ENCODE peak calls at places on chromosomes 2 and 18, in four cellular contexts. I is Ammon's horn, J is hepatocyte, W is HuH-7.5. B is an unnamed sample.

GRCh38 chr18:58649966-58650816 is 21.1 kb upstream of the MALT1 start:
- DNase-seq in W (no peak), J (no peak), I (no peak), B (no peak)

GRCh38 chr18:11974741-11975325 is 6.5 kb upstream of the IMPA2 start:
- DNase-seq in I (no peak), W (no peak), J (no peak), B (no peak)

GRCh38 chr2:47127862-47128543 is 27.1 kb downstream of the STPG4 start:
- DNase-seq in J (no peak), I (no peak), W (no peak), B (no peak)

GRCh38 chr2:58834404-58834803 is 593.3 kb upstream of the FANCL start:
- DNase-seq in W (no peak), J (peak; percentile 61), I (no peak), B (no peak)

GRCh38 chr2:99984781-99985525 is 157.4 kb downstream of the AFF3 start:
- DNase-seq in J (no peak), I (no peak), W (no peak), B (peak; percentile 86)

GRCh38 chr18:44683566-44683965 is 2.9 kb downstream of the SETBP1 start:
- DNase-seq in J (no peak), I (no peak), W (no peak), B (no peak)

GRCh38 chr2:102449370-102449974 is 23.6 kb upstream of the SLC9A4 start:
- DNase-seq in J (peak; percentile 62), I (peak; percentile 60), W (no peak), B (peak; percentile 35)

GRCh38 chr2:46446871-46447568 is 32.3 kb upstream of the TMEM247 start:
- DNase-seq in J (no peak), W (no peak), I (no peak), B (peak; percentile 11)

GRCh38 chr2:52810460-52810859 is 957.1 kb upstream of the CHAC2 start:
- DNase-seq in W (peak; percentile 8), I (peak; percentile 11), J (peak; percentile 31), B (peak; percentile 9)

GRCh38 chr2:13006407-13006806 is 289.7 kb downstream of the TRIB2 start:
- DNase-seq in I (no peak), W (no peak), J (no peak), B (no peak)

GRCh38 chr2:172437419-172438063 is 10.2 kb downstream of the ITGA6 start:
- DNase-seq in J (no peak), I (peak; percentile 44), W (no peak), B (no peak)

GRCh38 chr2:135899567-135899966 is 23.3 kb upstream of the MCM6 start:
- DNase-seq in I (no peak), W (no peak), J (no peak), B (no peak)

GRCh38 chr2:161104054-161104553 is 56.1 kb upstream of the TANK start:
- DNase-seq in W (no peak), I (no peak), J (no peak), B (peak; percentile 51)

GRCh38 chr2:156466739-156467405 is 30.7 kb downstream of the GPD2 start:
- DNase-seq in I (peak; percentile 75), J (no peak), W (no peak), B (peak; percentile 6)

GRCh38 chr18:23487738-23488625 is 15.3 kb upstream of the RMC1 start:
- DNase-seq in J (peak; percentile 32), W (no peak), I (no peak), B (peak; percentile 4)

GRCh38 chr2:204529795-204530463 is 15.3 kb upstream of the PARD3B start:
- DNase-seq in J (peak; percentile 31), I (no peak), W (no peak), B (no peak)

GRCh38 chr18:69689081-69689759 is 258.5 kb downstream of the CD226 start:
- DNase-seq in W (no peak), J (no peak), I (no peak), B (no peak)

GRCh38 chr2:234444242-234444641 is 52.6 kb downstream of the ARL4C start:
- DNase-seq in J (no peak), I (no peak), W (no peak), B (no peak)

GRCh38 chr2:236631361-236632291 is 62.0 kb downstream of the ACKR3 start:
- DNase-seq in W (no peak), J (peak; percentile 67), I (no peak), B (no peak)

GRCh38 chr2:36607947-36608346 is 10.0 kb upstream of the FEZ2 start:
- DNase-seq in J (no peak), W (no peak), I (no peak), B (no peak)

GRCh38 chr2:173962036-173962435 is 3.1 kb downstream of the SP3 start:
- DNase-seq in W (no peak), J (no peak), I (no peak), B (peak; percentile 18)

GRCh38 chr18:64009305-64009704 is 39.4 kb downstream of the SERPINB8 start:
- DNase-seq in J (no peak), I (no peak), W (no peak), B (no peak)

GRCh38 chr2:161796192-161796591 is 172.0 kb downstream of the SLC4A10 start:
- DNase-seq in J (peak; percentile 31), W (no peak), I (peak; percentile 31), B (no peak)